ENCODE peak calls at places on chromosome 12, in six cellular contexts. R is fibroblast of mammary gland, Y is thoracic aorta, Q is dorsolateral prefrontal cortex, I is H1, V is kidney epithelial cell. O is an unnamed sample.

GRCh38 chr12:130147875-130148596 is 14.2 kb upstream of the FZD10 start:
- DNase-seq in R (no peak), Y (no peak), Q (no peak), I (no peak), V (no peak), O (no peak)

GRCh38 chr12:108553799-108554198 is 7.2 kb downstream of the SART3 start:
- DNase-seq in R (no peak), Y (no peak), Q (no peak), I (no peak), V (no peak), O (no peak)

GRCh38 chr12:118354903-118355302 is 17.8 kb downstream of the TAOK3 start:
- DNase-seq in R (no peak), Y (no peak), Q (no peak), I (no peak), V (no peak), O (no peak)

GRCh38 chr12:54983536-54984102 is 943 bp downstream of the TESPA1 start:
- DNase-seq in R (no peak), Y (no peak), Q (no peak), I (no peak), V (no peak), O (no peak)

GRCh38 chr12:76784600-76785051 is 20.7 kb downstream of the ZDHHC17 start:
- DNase-seq in R (peak; percentile 64), Y (no peak), Q (no peak), I (no peak), V (no peak), O (no peak)

GRCh38 chr12:46267618-46268348 is 1.1 kb downstream of the SLC38A1 start:
- DNase-seq in R (peak; percentile 46), Y (no peak), Q (peak; percentile 45), I (peak; percentile 52), V (no peak), O (no peak)

GRCh38 chr12:49987620-49988303 is 15.0 kb downstream of the AQP6 start:
- DNase-seq in R (no peak), Y (no peak), Q (no peak), I (no peak), V (no peak), O (no peak)

GRCh38 chr12:15603461-15604085 is 185.6 kb downstream of the EPS8 start:
- DNase-seq in R (no peak), Y (no peak), Q (no peak), I (no peak), V (no peak), O (peak; percentile 92)

GRCh38 chr12:96397756-96398421 is 2.4 kb downstream of the CDK17 start:
- DNase-seq in R (no peak), Y (no peak), Q (no peak), I (no peak), V (no peak), O (no peak)

GRCh38 chr12:98492580-98493140 is 22.7 kb upstream of the TMPO start:
- DNase-seq in R (no peak), Y (no peak), Q (no peak), I (no peak), V (no peak), O (no peak)

GRCh38 chr12:117031843-117032592 is 67.2 kb downstream of the TESC start:
- DNase-seq in R (no peak), Y (no peak), Q (peak; percentile 34), I (no peak), V (no peak), O (no peak)

GRCh38 chr12:91357381-91357780 is 174.8 kb upstream of the DCN start:
- DNase-seq in R (no peak), Y (no peak), Q (no peak), I (no peak), V (no peak), O (no peak)

GRCh38 chr12:91367234-91367849 is 184.7 kb upstream of the DCN start:
- DNase-seq in R (peak; percentile 37), Y (no peak), Q (no peak), I (no peak), V (no peak), O (no peak)

GRCh38 chr12:91356405-91356804 is 173.8 kb upstream of the DCN start:
- DNase-seq in R (no peak), Y (no peak), Q (no peak), I (no peak), V (no peak), O (no peak)

GRCh38 chr12:91364591-91365184 is 182.1 kb upstream of the DCN start:
- DNase-seq in R (peak; percentile 28), Y (no peak), Q (no peak), I (no peak), V (no peak), O (no peak)

DNA sequence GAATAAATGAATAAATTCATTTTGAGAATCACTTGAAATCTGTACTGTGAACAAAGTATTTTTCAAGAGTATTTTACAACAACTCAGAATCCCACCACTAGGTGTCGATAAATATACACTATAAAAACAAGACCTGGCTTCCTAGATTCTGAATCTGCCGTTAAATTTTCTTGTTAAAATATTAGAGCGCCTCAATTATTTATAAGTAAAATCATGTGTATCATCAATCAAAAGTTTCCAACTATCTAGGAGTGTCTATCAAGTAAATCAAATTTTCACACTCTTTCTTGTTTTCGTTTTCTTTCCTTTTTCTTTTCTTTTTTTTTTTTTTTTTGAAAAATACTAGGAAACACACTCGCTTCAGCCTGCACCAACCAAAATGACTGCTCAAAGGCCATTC is 179.2 kb upstream of the DCN start:
- DNase-seq in R (peak; percentile 66), Y (no peak), Q (no peak), I (no peak), V (peak; percentile 12), O (peak; percentile 19)
- TF ChIP-seq CTCF in R (peak; percentile 67), Y (peak; percentile 75), Q (peak; percentile 84), I (no peak), V (peak; percentile 47), O (peak; percentile 57)

GRCh38 chr12:112907415-112908157 is 824 bp downstream of the OAS1 start:
- DNase-seq in R (no peak), Y (no peak), Q (no peak), I (no peak), V (no peak), O (no peak)

GRCh38 chr12:112906712-112907414 is at the start of gene OAS1:
- DNase-seq in R (peak; percentile 35), Y (no peak), Q (no peak), I (no peak), V (peak; percentile 34), O (no peak)

GRCh38 chr12:112905451-112906089 is 1.2 kb upstream of the OAS1 start:
- DNase-seq in R (no peak), Y (no peak), Q (no peak), I (no peak), V (no peak), O (no peak)

GRCh38 chr12:112909693-112910092 is 2.9 kb downstream of the OAS1 start:
- DNase-seq in R (no peak), Y (no peak), Q (no peak), I (no peak), V (no peak), O (no peak)

DNA sequence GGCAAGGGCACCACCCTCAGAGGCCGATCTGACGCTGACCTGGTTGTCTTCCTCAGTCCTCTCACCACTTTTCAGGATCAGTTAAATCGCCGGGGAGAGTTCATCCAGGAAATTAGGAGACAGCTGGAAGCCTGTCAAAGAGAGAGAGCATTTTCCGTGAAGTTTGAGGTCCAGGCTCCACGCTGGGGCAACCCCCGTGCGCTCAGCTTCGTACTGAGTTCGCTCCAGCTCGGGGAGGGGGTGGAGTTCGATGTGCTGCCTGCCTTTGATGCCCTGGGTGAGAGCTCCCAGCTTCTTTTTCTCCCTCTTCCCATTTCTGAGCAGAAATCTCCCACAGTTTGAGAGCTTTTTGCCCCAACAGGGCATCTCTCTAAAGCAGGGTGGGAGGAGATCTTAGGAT is 1.8 kb downstream of the OAS1 start:
- DNase-seq in R (no peak), Y (no peak), Q (no peak), I (no peak), V (no peak), O (no peak)
- H3K4me3 ChIP-seq in R (no peak overlapping the region), Y (peak overlapping the region; percentile 66), Q (peak overlapping the region; percentile 13), I (no peak overlapping the region), V (no peak overlapping the region), O (no peak overlapping the region)

DNA sequence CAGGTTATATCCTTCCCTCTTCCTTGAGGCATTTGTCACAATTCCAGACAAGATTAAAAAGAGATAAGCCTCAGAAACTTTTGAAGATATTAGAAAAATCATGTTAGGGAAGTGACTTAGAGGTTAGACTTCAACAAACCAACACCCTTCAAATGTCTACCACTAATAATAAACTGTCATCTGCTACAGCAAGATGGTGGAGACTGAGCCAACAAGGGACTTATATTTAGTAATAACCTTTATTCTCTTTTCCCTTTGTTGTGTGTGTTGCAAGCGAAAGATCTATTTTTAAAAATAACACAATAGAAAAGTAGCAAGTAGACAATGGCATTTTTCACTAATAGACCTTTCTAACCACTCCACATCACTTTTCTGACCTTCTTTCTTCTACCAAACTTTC is 28.6 kb downstream of the PRICKLE1 start:
- DNase-seq in R (no peak), Y (no peak), Q (no peak), I (no peak), V (no peak), O (no peak)
- TF ChIP-seq CTCF in R (no peak), Y (no peak), Q (no peak), I (no peak), V (no peak), O (no peak)

DNA sequence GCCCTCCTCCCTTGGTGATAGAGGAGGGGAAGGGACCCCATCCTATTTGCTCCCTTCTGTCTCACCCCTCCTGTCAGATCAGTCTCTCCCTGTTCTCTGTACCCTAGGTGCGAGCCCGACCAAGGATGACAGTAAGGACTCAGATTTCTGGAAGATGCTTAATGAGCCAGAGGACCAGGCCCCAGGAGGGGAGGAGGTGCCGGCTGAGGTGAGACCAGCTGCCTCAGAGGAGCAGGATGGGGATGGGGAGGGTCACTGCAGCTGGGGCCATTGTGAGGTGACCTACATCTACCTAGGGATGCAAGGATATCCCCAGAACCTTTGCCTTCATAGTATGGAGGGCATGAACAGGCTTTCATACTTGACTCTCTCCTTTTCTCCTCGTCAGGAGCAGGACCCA is 22.2 kb downstream of the AGAP2 start:
- DNase-seq in R (no peak), Y (no peak), Q (no peak), I (peak; percentile 19), V (no peak), O (no peak)
- H3K4me3 ChIP-seq in R (no peak overlapping the region), Y (no peak overlapping the region), Q (no peak overlapping the region), I (no peak overlapping the region), V (no peak overlapping the region), O (no peak overlapping the region)